ENCODE peak calls at places on chromosomes 7 and 10, in seven cellular contexts. G, X, P, F, S, J and O are unnamed samples.

GRCh38 chr10:3924344-3924743 is 139.3 kb upstream of the KLF6 start:
- DNase-seq in J (no peak), G (peak), X (no peak), P (peak), S (peak), F (no peak), O (no peak)

GRCh38 chr7:151114151-151115090 is 28.1 kb downstream of the AGAP3 start:
- DNase-seq in X (no peak), J (no peak), S (no peak), P (peak), F (no peak), G (peak), O (no peak)

GRCh38 chr7:17234398-17235021 is 63.9 kb upstream of the AHR start:
- DNase-seq in X (peak), P (peak), J (peak), G (no peak), S (peak), F (peak), O (peak)

GRCh38 chr7:115782716-115783460 is 247.7 kb downstream of the TFEC start:
- DNase-seq in P (no peak), S (peak), J (no peak), X (no peak), G (no peak), F (no peak), O (no peak)

GRCh38 chr10:68871105-68871711 is 29.9 kb upstream of the DDX50 start:
- DNase-seq in S (peak), G (no peak), F (no peak), J (no peak), X (no peak), P (peak), O (no peak)

GRCh38 chr7:87806150-87806549 is 70.0 kb downstream of the SLC25A40 start:
- DNase-seq in P (no peak), G (no peak), F (no peak), S (no peak), X (no peak), J (no peak), O (no peak)

GRCh38 chr7:91634485-91635177 is 245.9 kb downstream of the MTERF1 start:
- DNase-seq in J (no peak), S (no peak), P (no peak), F (no peak), G (no peak), X (no peak), O (no peak)

GRCh38 chr7:67045496-67045995 is 48.9 kb downstream of the TYW1 start:
- DNase-seq in P (no peak), S (no peak), G (no peak), X (no peak), J (no peak), F (no peak), O (no peak)

GRCh38 chr10:52658112-52658511 is 114.5 kb downstream of the MBL2 start:
- DNase-seq in J (no peak), G (no peak), F (no peak), X (no peak), P (no peak), S (peak), O (no peak)

GRCh38 chr7:128168667-128169210 is 72.3 kb upstream of the LEP start:
- DNase-seq in F (no peak), X (peak), G (peak), P (peak), J (no peak), S (peak), O (no peak)

GRCh38 chr10:31723074-31723750 is 205.4 kb downstream of the ARHGAP12 start:
- DNase-seq in G (no peak), P (peak), S (peak), F (no peak), J (peak), X (no peak), O (no peak)

GRCh38 chr7:122864838-122865237 is 21.4 kb downstream of the CADPS2 start:
- DNase-seq in X (no peak), P (no peak), J (no peak), S (no peak), F (no peak), G (no peak), O (no peak)

GRCh38 chr10:128210215-128211063 is 84.2 kb upstream of the MKI67 start:
- DNase-seq in X (peak), S (peak), G (peak), J (peak), F (peak), P (peak), O (peak)

GRCh38 chr7:50610521-50611277 is 45.5 kb upstream of the DDC start:
- DNase-seq in P (peak), J (peak), X (peak), S (peak), G (no peak), F (peak), O (peak)

GRCh38 chr7:105149827-105150226 is 135.8 kb downstream of the KMT2E start:
- DNase-seq in F (no peak), X (no peak), G (no peak), J (no peak), P (peak), S (peak), O (no peak)

GRCh38 chr7:29854257-29854938 is 48.1 kb downstream of the WIPF3 start:
- DNase-seq in J (no peak), X (no peak), P (no peak), F (no peak), S (peak), G (no peak), O (no peak)

GRCh38 chr10:126617208-126617607 is 53.3 kb downstream of the C10orf90 start:
- DNase-seq in F (no peak), J (no peak), G (no peak), P (no peak), S (no peak), X (no peak), O (no peak)

GRCh38 chr10:127399635-127400034 is 149.5 kb upstream of the NPS start:
- DNase-seq in X (no peak), P (no peak), G (no peak), F (no peak), J (no peak), S (no peak), O (no peak)

GRCh38 chr7:100583132-100584045 is 2.5 kb downstream of the LRCH4 start:
- DNase-seq in P (no peak), S (peak), X (peak), F (peak), G (peak), J (peak), O (no peak)

GRCh38 chr10:12597800-12598750 is 248.7 kb downstream of the CAMK1D start:
- DNase-seq in J (no peak), S (no peak), X (no peak), P (no peak), G (no peak), F (no peak), O (no peak)

GRCh38 chr7:1192171-1192676 is 32.2 kb upstream of the ZFAND2A start:
- DNase-seq in P (peak), S (peak), X (no peak), F (no peak), G (peak), J (no peak), O (peak)

GRCh38 chr7:89072094-89072493 is 276.6 kb upstream of the TEX47 start:
- DNase-seq in S (no peak), F (no peak), X (no peak), J (no peak), P (no peak), G (no peak), O (no peak)

GRCh38 chr7:44986218-44987053 is 7.6 kb upstream of the MYO1G start:
- DNase-seq in P (peak), S (peak), F (peak), G (peak), X (peak), J (peak), O (peak)

GRCh38 chr7:137146552-137146961 is 197.0 kb downstream of the PTN start:
- DNase-seq in F (no peak), G (no peak), S (peak), P (peak), J (no peak), X (no peak), O (no peak)

GRCh38 chr10:13634207-13634606 is 47.4 kb downstream of the PRPF18 start:
- DNase-seq in F (no peak), J (no peak), X (no peak), P (no peak), G (no peak), S (peak), O (no peak)

GRCh38 chr10:31319602-31320178 is 674 bp downstream of the ZEB1 start:
- DNase-seq in J (no peak), F (no peak), S (peak), G (peak), X (peak), P (peak), O (no peak)

GRCh38 chr10:46547881-46548780 is 8.3 kb downstream of the GPRIN2 start:
- DNase-seq in J (no peak), G (no peak), X (no peak), S (no peak), P (no peak), F (no peak), O (no peak)

GRCh38 chr10:125112697-125113494 is 47.5 kb downstream of the CTBP2 start:
- DNase-seq in P (no peak), X (no peak), S (no peak), G (no peak), J (no peak), F (no peak), O (no peak)

GRCh38 chr10:95964786-95965185 is 57.0 kb downstream of the CC2D2B start:
- DNase-seq in X (no peak), F (no peak), P (no peak), S (peak), G (no peak), J (no peak), O (no peak)

GRCh38 chr7:77565917-77566316 is 28.8 kb downstream of the PTPN12 start:
- DNase-seq in F (no peak), G (no peak), J (no peak), S (peak), X (no peak), P (peak), O (no peak)

GRCh38 chr7:11540271-11540761 is 291.7 kb downstream of the THSD7A start:
- DNase-seq in X (no peak), J (no peak), P (peak), S (peak), G (no peak), F (no peak), O (no peak)

GRCh38 chr10:35643151-35643975 is 1.3 kb upstream of the FZD8 start:
- DNase-seq in G (peak), P (peak), X (peak), S (peak), J (no peak), F (no peak), O (no peak)

GRCh38 chr10:71671983-71672535 is 47.5 kb downstream of the C10orf105 start:
- DNase-seq in J (no peak), P (no peak), S (no peak), X (no peak), F (no peak), G (no peak), O (no peak)

GRCh38 chr10:84264611-84265141 is 19.8 kb downstream of the RGR start:
- DNase-seq in G (peak), J (peak), X (peak), P (peak), S (peak), F (peak), O (peak)

GRCh38 chr7:70569335-70569819 is 562.6 kb upstream of the GALNT17 start:
- DNase-seq in J (no peak), S (no peak), X (no peak), G (no peak), P (no peak), F (no peak), O (no peak)

GRCh38 chr10:132679217-132679595 is 106.7 kb downstream of the NKX6-2 start:
- DNase-seq in X (no peak), F (no peak), S (no peak), J (no peak), P (no peak), G (no peak), O (no peak)

GRCh38 chr10:33460461-33461294 is 126.2 kb upstream of the NRP1 start:
- DNase-seq in X (no peak), J (peak), S (peak), F (no peak), P (peak), G (no peak), O (no peak)

GRCh38 chr10:60396766-60397165 is 7.1 kb upstream of the ANK3 start:
- DNase-seq in X (no peak), S (no peak), J (no peak), G (no peak), P (no peak), F (no peak), O (no peak)

GRCh38 chr7:2477447-2478386 is 1.5 kb upstream of the GRIFIN start:
- DNase-seq in X (peak), F (peak), S (peak), J (peak), G (peak), P (peak), O (peak)

GRCh38 chr7:44636041-44636580 is 29.7 kb downstream of the OGDH start:
- DNase-seq in X (no peak), J (no peak), F (no peak), G (no peak), S (no peak), P (no peak), O (no peak)